ENCODE peak calls at places on chromosomes 11 and 22, in seven cellular contexts. T is IMR-90, M is HL-60, I is fibroblast of lung, A is esophagus squamous epithelium, E is brain microvascular endothelial cell, U is fibroblast of villous mesenchyme. Z is an unnamed sample.

GRCh38 chr11:66877585-66877984 is 20.7 kb downstream of the LRFN4 start:
- DNase-seq in T (peak), M (no peak), I (no peak), A (no peak), E (no peak), U (peak), Z (no peak)

GRCh38 chr11:107331728-107332127 is 125.9 kb downstream of the CWF19L2 start:
- DNase-seq in T (no peak), M (peak), I (no peak), A (no peak), E (no peak), U (no peak), Z (no peak)

GRCh38 chr22:20571531-20572007 is 64.2 kb downstream of the MED15 start:
- DNase-seq in T (no peak), M (peak), I (peak), A (no peak), E (no peak), U (peak), Z (peak)

GRCh38 chr22:20424937-20425587 is 12.6 kb downstream of the SCARF2 start:
- DNase-seq in T (no peak), M (no peak), I (no peak), A (no peak), E (peak), U (peak), Z (peak)

GRCh38 chr22:25534724-25535123 is 29.8 kb upstream of the GRK3 start:
- DNase-seq in T (no peak), M (no peak), I (no peak), A (no peak), E (no peak), U (no peak), Z (no peak)

GRCh38 chr11:6438979-6439571 is 1.7 kb downstream of the HPX start:
- DNase-seq in T (peak), M (peak), I (peak), A (no peak), E (peak), U (peak), Z (peak)

GRCh38 chr11:75563978-75564552 is 2.0 kb downstream of the SERPINH1 start:
- DNase-seq in T (peak), M (no peak), I (peak), A (no peak), E (peak), U (peak), Z (peak)

GRCh38 chr22:46122511-46122971 is 27.8 kb upstream of the PPARA start:
- DNase-seq in T (peak), M (peak), I (no peak), A (no peak), E (peak), U (peak), Z (peak)

GRCh38 chr11:64028398-64029115 is 7.2 kb upstream of the FLRT1 start:
- DNase-seq in T (no peak), M (no peak), I (peak), A (no peak), E (no peak), U (peak), Z (no peak)

GRCh38 chr22:46148885-46149492 is 1.3 kb upstream of the PPARA start:
- DNase-seq in T (no peak), M (no peak), I (no peak), A (no peak), E (no peak), U (no peak), Z (no peak)

GRCh38 chr22:36191106-36191836 is 10.3 kb downstream of the APOL4 start:
- DNase-seq in T (peak), M (no peak), I (peak), A (no peak), E (no peak), U (peak), Z (peak)

DNA sequence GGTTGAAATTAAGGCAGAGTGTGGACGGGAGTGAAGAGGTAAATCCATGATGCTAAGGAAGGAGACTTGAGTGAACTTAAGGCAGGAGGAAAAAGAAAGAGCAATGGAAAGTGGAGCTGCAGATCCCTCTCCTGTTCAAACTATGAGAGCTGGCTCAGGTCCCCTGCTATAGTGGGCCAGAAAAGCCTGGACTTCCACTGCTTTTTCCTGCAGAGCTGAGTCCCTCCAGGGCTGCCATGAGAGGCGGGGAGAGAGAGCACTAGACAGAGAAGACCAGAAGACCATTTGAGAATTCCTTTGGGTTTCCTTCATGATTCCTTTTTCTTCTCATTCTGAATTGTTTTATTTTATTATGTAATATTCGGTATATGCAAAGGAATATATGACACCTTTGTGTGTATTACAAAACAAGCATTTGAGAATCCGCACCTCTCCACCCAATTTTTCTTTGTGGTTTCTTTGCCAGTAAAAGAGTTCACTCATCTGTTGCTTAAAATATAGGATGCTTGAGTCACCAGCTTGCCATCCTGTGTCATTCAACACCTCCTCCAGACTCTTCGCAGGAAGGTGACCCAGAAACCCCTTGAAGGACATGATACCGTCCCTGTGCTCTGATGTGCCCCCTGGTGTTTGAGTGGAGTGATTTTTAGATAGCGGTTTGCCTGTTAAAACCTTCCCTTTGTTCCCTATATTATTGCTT is 24.4 kb downstream of the SREBF2 start:
- DNase-seq in T (peak), M (peak), I (peak), A (no peak), E (peak), U (peak), Z (peak)
- TF ChIP-seq CTCF in T (peak), M (peak), I (peak), A (no peak), E (peak), U (peak), Z (peak)

DNA sequence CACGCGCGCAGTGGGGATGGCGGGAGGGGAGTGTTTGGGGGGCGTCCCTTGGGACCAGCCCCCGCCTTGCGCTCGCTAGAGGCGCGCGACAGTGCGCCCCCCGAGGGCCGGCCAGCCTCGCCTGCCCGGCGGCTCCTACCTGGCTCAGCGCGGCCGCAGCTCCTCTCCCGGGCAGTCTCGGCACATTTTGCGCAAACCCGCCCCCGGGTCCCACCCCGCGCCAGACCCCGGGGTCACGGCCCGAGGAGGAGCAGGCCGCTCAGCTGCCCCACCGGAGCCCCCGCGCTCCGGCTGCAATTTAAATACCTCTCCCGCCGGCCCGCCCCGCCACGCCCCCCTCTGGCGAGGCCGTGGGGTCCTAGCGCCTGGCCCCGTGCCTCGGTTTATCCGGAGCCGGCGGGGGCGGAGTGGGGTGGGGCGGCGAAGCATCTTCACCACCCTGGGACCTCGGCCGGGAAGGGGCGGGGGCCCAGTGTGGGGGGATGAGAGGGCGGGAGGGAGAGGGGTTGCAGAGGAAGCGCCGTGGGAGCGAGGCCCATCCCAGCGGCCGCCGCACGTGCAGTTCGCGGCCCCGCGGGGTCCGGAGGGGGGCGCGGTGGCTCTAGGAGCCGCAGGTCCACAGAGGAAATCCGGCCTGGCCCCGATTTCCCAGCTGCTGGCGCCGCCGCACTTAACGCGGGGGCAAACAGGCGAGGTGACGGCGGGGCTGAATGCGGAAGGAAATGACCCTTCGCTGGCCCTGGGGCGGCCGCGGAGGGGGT is at the start of gene LRRC32:
- DNase-seq in T (no peak), M (no peak), I (peak), A (no peak), E (no peak), U (no peak), Z (no peak)
- H3K4me3 ChIP-seq in T (peak), M (peak), I (peak), A (peak), E (peak), U (peak), Z (peak)

GRCh38 chr11:12235549-12235944 is 125.2 kb downstream of the MICAL2 start:
- DNase-seq in T (peak), M (no peak), I (no peak), A (no peak), E (no peak), U (peak), Z (peak)

GRCh38 chr11:12235080-12235479 is 124.7 kb downstream of the MICAL2 start:
- DNase-seq in T (no peak), M (no peak), I (no peak), A (no peak), E (no peak), U (no peak), Z (no peak)

GRCh38 chr11:12235945-12236743 is 125.8 kb downstream of the MICAL2 start:
- DNase-seq in T (peak), M (peak), I (peak), A (no peak), E (peak), U (peak), Z (peak)

GRCh38 chr11:12237381-12237784 is 127.0 kb downstream of the MICAL2 start:
- DNase-seq in T (no peak), M (no peak), I (no peak), A (no peak), E (no peak), U (no peak), Z (no peak)

GRCh38 chr11:12236744-12237101 is 126.3 kb downstream of the MICAL2 start:
- DNase-seq in T (no peak), M (no peak), I (no peak), A (no peak), E (no peak), U (no peak), Z (no peak)
- TF ChIP-seq CTCF in T (no peak), M (no peak), I (no peak), A (no peak), E (no peak), U (no peak), Z (no peak)

GRCh38 chr11:73596547-73596946 is 1.4 kb downstream of the FAM168A start:
- DNase-seq in T (no peak), M (no peak), I (no peak), A (no peak), E (no peak), U (no peak), Z (no peak)
- H3K4me3 ChIP-seq in T (peak), M (no peak), I (peak), A (peak), E (peak), U (peak), Z (peak)

GRCh38 chr11:96082936-96083335 is 159.0 kb upstream of the MTMR2 start:
- DNase-seq in T (no peak), M (no peak), I (no peak), A (no peak), E (no peak), U (no peak), Z (no peak)

GRCh38 chr11:96082002-96082899 is 158.3 kb upstream of the MTMR2 start:
- DNase-seq in T (no peak), M (no peak), I (no peak), A (no peak), E (no peak), U (peak), Z (no peak)

GRCh38 chr11:96084610-96085348 is 160.9 kb upstream of the MTMR2 start:
- DNase-seq in T (peak), M (no peak), I (peak), A (no peak), E (no peak), U (no peak), Z (no peak)

GRCh38 chr11:96079691-96080090 is 155.8 kb upstream of the MTMR2 start:
- DNase-seq in T (no peak), M (no peak), I (no peak), A (no peak), E (no peak), U (no peak), Z (no peak)

GRCh38 chr11:96081561-96081960 is 157.7 kb upstream of the MTMR2 start:
- DNase-seq in T (no peak), M (no peak), I (no peak), A (no peak), E (no peak), U (no peak), Z (no peak)
- TF ChIP-seq CTCF in T (no peak), M (no peak), I (no peak), A (no peak), E (no peak), U (no peak), Z (no peak)

GRCh38 chr22:41215409-41215808 is 10.3 kb downstream of the L3MBTL2 start:
- DNase-seq in T (no peak), M (no peak), I (no peak), A (no peak), E (no peak), U (no peak), Z (no peak)

GRCh38 chr22:41216984-41217383 is 11.9 kb downstream of the L3MBTL2 start:
- DNase-seq in T (peak), M (no peak), I (no peak), A (no peak), E (no peak), U (peak), Z (peak)

GRCh38 chr22:41217553-41218157 is 12.5 kb downstream of the L3MBTL2 start:
- DNase-seq in T (peak), M (peak), I (peak), A (no peak), E (peak), U (peak), Z (peak)

DNA sequence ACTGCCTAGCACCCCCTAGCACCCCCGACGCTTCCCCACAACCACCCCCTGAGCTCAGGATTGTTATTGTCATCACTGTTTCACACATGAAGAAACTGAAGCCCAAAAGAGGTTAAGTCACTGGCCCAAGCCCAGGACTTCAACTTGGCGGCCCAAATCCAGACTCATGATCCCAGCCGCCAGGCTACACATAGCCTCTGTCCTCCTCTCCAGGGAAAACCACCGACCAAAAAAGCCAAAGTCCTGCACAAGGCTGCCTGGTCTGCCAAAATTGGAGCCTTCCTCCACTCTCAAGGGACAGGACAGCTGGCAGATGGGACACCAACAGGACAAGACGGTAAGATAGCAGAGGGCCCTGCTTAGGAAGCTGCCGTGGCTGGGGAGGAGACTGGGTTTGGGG is 10.8 kb downstream of the L3MBTL2 start:
- DNase-seq in T (no peak), M (no peak), I (no peak), A (no peak), E (no peak), U (no peak), Z (no peak)
- H3K4me3 ChIP-seq in T (no peak), M (no peak), I (no peak), A (no peak), E (no peak), U (peak), Z (no peak)

GRCh38 chr11:110450246-110450645 is 20.5 kb downstream of the FDX1 start:
- DNase-seq in T (no peak), M (no peak), I (no peak), A (no peak), E (no peak), U (no peak), Z (no peak)

GRCh38 chr11:110446594-110446993 is 16.8 kb downstream of the FDX1 start:
- DNase-seq in T (no peak), M (no peak), I (no peak), A (no peak), E (no peak), U (no peak), Z (no peak)

GRCh38 chr11:110447343-110447742 is 17.6 kb downstream of the FDX1 start:
- DNase-seq in T (no peak), M (no peak), I (no peak), A (no peak), E (no peak), U (no peak), Z (no peak)

GRCh38 chr11:110445428-110445827 is 15.7 kb downstream of the FDX1 start:
- DNase-seq in T (peak), M (no peak), I (no peak), A (no peak), E (no peak), U (no peak), Z (no peak)

GRCh38 chr11:110447897-110448522 is 18.3 kb downstream of the FDX1 start:
- DNase-seq in T (no peak), M (no peak), I (no peak), A (no peak), E (no peak), U (no peak), Z (no peak)
- TF ChIP-seq CTCF in T (peak), M (no peak), I (peak), A (peak), E (no peak), U (peak), Z (peak)

GRCh38 chr11:57413681-57414080 is 13.2 kb downstream of the SLC43A3 start:
- DNase-seq in T (no peak), M (no peak), I (no peak), A (no peak), E (no peak), U (no peak), Z (no peak)
- H3K4me3 ChIP-seq in T (no peak), M (no peak), I (no peak), A (no peak), E (no peak), U (no peak), Z (no peak)

GRCh38 chr11:104531075-104531474 is 367.1 kb upstream of the PDGFD start:
- DNase-seq in T (no peak), M (peak), I (no peak), A (no peak), E (no peak), U (no peak), Z (peak)
- TF ChIP-seq CTCF in T (peak), M (no peak), I (peak), A (no peak), E (peak), U (no peak), Z (peak)

DNA sequence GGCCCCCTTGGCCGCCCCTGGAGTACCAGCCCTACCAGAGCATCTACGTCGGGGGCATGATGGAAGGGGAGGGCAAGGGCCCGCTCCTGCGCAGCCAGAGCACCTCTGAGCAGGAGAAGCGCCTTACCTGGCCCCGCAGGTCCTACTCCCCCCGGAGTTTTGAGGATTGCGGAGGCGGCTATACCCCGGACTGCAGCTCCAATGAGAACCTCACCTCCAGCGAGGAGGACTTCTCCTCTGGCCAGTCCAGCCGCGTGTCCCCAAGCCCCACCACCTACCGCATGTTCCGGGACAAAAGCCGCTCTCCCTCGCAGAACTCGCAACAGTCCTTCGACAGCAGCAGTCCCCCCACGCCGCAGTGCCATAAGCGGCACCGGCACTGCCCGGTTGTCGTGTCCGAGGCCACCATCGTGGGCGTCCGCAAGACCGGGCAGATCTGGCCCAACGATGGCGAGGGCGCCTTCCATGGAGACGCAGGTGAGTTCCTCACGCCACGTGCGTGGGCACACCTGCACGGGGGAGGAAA is 1.5 kb downstream of the BCR start:
- DNase-seq in T (no peak), M (no peak), I (no peak), A (no peak), E (no peak), U (no peak), Z (no peak)
- H3K4me3 ChIP-seq in T (peak), M (peak), I (peak), A (peak), E (peak), U (peak), Z (peak)

Z was measured in fibroblast of mammary gland.